ENCODE peak calls at places on chromosomes 12 and 14, in five cellular contexts. One of them, this sample, is unnamed.

GRCh38 chr12:109467978-109468676 is 9.0 kb downstream of the KCTD10 start:
- DNase-seq in uterus: no peak
- DNase-seq in effector memory CD4-positive, alpha-beta T cell: no peak
- DNase-seq in neural progenitor cell: no peak
- DNase-seq in GM23338: no peak
- DNase-seq in this sample: no peak

GRCh38 chr14:42110167-42110566 is 503.5 kb downstream of the LRFN5 start:
- DNase-seq in GM23338: peak; percentile 60
- DNase-seq in effector memory CD4-positive, alpha-beta T cell: no peak
- DNase-seq in neural progenitor cell: peak; percentile 55
- DNase-seq in uterus: no peak
- DNase-seq in this sample: no peak

GRCh38 chr12:57096099-57096572 is 7.2 kb downstream of the NAB2 start:
- DNase-seq in neural progenitor cell: no peak
- DNase-seq in GM23338: no peak
- DNase-seq in uterus: no peak
- DNase-seq in effector memory CD4-positive, alpha-beta T cell: no peak
- DNase-seq in this sample: no peak

GRCh38 chr12:25829192-25829591 is 129.3 kb upstream of the RASSF8 start:
- DNase-seq in GM23338: no peak
- DNase-seq in uterus: no peak
- DNase-seq in neural progenitor cell: no peak
- DNase-seq in effector memory CD4-positive, alpha-beta T cell: no peak
- DNase-seq in this sample: peak; percentile 13

GRCh38 chr14:100203962-100204834 is 34.7 kb upstream of the YY1 start:
- DNase-seq in effector memory CD4-positive, alpha-beta T cell: no peak
- DNase-seq in GM23338: no peak
- DNase-seq in neural progenitor cell: no peak
- DNase-seq in uterus: no peak
- DNase-seq in this sample: peak; percentile 90

GRCh38 chr12:124646385-124647230 is 79.2 kb upstream of the NCOR2 start:
- DNase-seq in effector memory CD4-positive, alpha-beta T cell: no peak
- DNase-seq in GM23338: peak; percentile 32
- DNase-seq in neural progenitor cell: no peak
- DNase-seq in uterus: no peak
- DNase-seq in this sample: no peak

GRCh38 chr14:20873370-20874177 is 17.6 kb upstream of the RNASE3 start:
- DNase-seq in GM23338: peak; percentile 97
- DNase-seq in uterus: peak; percentile 72
- DNase-seq in effector memory CD4-positive, alpha-beta T cell: peak; percentile 38
- DNase-seq in neural progenitor cell: peak; percentile 89
- DNase-seq in this sample: peak; percentile 84

GRCh38 chr14:101584049-101584859 is 23.0 kb downstream of the DIO3 start:
- DNase-seq in neural progenitor cell: no peak
- DNase-seq in GM23338: peak; percentile 26
- DNase-seq in effector memory CD4-positive, alpha-beta T cell: no peak
- DNase-seq in uterus: peak; percentile 76
- DNase-seq in this sample: no peak

GRCh38 chr12:120784804-120785203 is 59.2 kb downstream of the ACADS start:
- DNase-seq in effector memory CD4-positive, alpha-beta T cell: no peak
- DNase-seq in uterus: no peak
- DNase-seq in GM23338: no peak
- DNase-seq in neural progenitor cell: no peak
- DNase-seq in this sample: no peak

GRCh38 chr14:99118046-99118721 is 153.8 kb downstream of the BCL11B start:
- DNase-seq in effector memory CD4-positive, alpha-beta T cell: no peak
- DNase-seq in uterus: no peak
- DNase-seq in neural progenitor cell: no peak
- DNase-seq in GM23338: peak; percentile 84
- DNase-seq in this sample: peak; percentile 6

GRCh38 chr12:51883998-51884675 is 3.8 kb upstream of the ANKRD33 start:
- DNase-seq in uterus: no peak
- DNase-seq in neural progenitor cell: no peak
- DNase-seq in effector memory CD4-positive, alpha-beta T cell: no peak
- DNase-seq in GM23338: no peak
- DNase-seq in this sample: no peak

GRCh38 chr12:115794659-115795081 is 482.8 kb downstream of the MED13L start:
- DNase-seq in GM23338: peak; percentile 29
- DNase-seq in neural progenitor cell: no peak
- DNase-seq in uterus: no peak
- DNase-seq in effector memory CD4-positive, alpha-beta T cell: no peak
- DNase-seq in this sample: no peak

GRCh38 chr14:74956280-74957072 is 1.1 kb upstream of the PGF start:
- DNase-seq in effector memory CD4-positive, alpha-beta T cell: no peak
- DNase-seq in GM23338: no peak
- DNase-seq in uterus: no peak
- DNase-seq in neural progenitor cell: peak; percentile 61
- DNase-seq in this sample: no peak

GRCh38 chr12:132633901-132634300 is 15.3 kb downstream of the P2RX2 start:
- DNase-seq in effector memory CD4-positive, alpha-beta T cell: no peak
- DNase-seq in GM23338: no peak
- DNase-seq in uterus: no peak
- DNase-seq in neural progenitor cell: no peak
- DNase-seq in this sample: no peak

GRCh38 chr12:132637811-132638210 is 19.2 kb downstream of the P2RX2 start:
- DNase-seq in neural progenitor cell: no peak
- DNase-seq in effector memory CD4-positive, alpha-beta T cell: no peak
- DNase-seq in GM23338: no peak
- DNase-seq in uterus: no peak
- DNase-seq in this sample: no peak

GRCh38 chr12:132633398-132633797 is 14.8 kb downstream of the P2RX2 start:
- DNase-seq in neural progenitor cell: no peak
- DNase-seq in GM23338: no peak
- DNase-seq in effector memory CD4-positive, alpha-beta T cell: no peak
- DNase-seq in uterus: no peak
- DNase-seq in this sample: no peak

GRCh38 chr12:132634411-132634990 is 15.9 kb downstream of the P2RX2 start:
- DNase-seq in GM23338: no peak
- DNase-seq in neural progenitor cell: no peak
- DNase-seq in effector memory CD4-positive, alpha-beta T cell: no peak
- DNase-seq in uterus: no peak
- DNase-seq in this sample: no peak

GRCh38 chr12:132635076-132635955 is 16.7 kb downstream of the P2RX2 start:
- DNase-seq in neural progenitor cell: no peak
- DNase-seq in uterus: no peak
- DNase-seq in effector memory CD4-positive, alpha-beta T cell: no peak
- DNase-seq in GM23338: no peak
- DNase-seq in this sample: no peak
- H3K36me3 ChIP-seq in neural progenitor cell: no peaks in the 10 kb centered on the region
- H3K36me3 ChIP-seq in uterus: no peaks in the 10 kb centered on the region
- H3K36me3 ChIP-seq in effector memory CD4-positive, alpha-beta T cell: peaks cover 59% of the 10 kb centered on the region
- H3K36me3 ChIP-seq in GM23338: peaks cover 47% of the 10 kb centered on the region
- H3K36me3 ChIP-seq in this sample: no peaks in the 10 kb centered on the region

DNA sequence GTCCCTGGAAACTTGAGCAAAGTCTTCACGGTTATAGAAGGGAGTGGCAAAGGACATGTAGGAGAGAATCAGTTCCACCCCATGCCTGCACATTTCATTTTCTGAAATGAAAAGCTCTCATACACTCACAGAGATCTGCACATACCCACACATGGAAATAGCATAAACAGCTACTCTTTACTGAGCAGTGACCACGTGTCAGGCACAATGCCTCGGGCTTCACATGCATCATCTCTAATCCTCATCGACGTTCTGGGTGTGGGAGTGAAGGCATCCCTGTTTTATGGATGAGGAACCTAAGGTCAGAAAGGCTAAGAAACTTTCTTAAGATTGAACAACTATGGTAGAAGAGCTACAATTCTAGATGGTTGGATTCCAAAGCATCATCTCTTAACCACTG is 198.8 kb downstream of the DAD1 start:
- DNase-seq in effector memory CD4-positive, alpha-beta T cell: no peak
- DNase-seq in neural progenitor cell: no peak
- DNase-seq in uterus: no peak
- DNase-seq in GM23338: no peak
- DNase-seq in this sample: no peak
- H3K27ac ChIP-seq in effector memory CD4-positive, alpha-beta T cell: no peak overlapping the region
- H3K27ac ChIP-seq in neural progenitor cell: no peak overlapping the region
- H3K27ac ChIP-seq in uterus: no peak overlapping the region
- H3K27ac ChIP-seq in GM23338: no peak overlapping the region
- H3K27ac ChIP-seq in this sample: no peak overlapping the region

DNA sequence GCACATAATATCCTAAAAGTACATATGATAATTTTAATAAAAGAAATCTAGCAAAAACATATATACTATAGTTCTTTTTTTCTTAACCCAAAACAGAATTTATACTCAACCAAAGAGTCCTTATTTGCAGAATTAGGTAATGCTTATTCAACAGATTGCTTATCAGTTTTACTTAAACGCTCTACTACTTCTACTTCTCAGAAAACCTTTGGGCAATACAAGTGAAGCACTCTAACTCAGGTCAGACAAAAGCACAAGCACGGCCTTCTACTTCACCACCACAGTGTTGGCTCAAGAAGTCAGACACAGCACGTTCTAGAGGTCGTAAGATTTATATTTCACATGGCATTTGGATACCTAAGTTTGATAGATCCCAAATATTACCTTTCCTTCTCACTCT is 29.2 kb downstream of the DICER1 start:
- DNase-seq in uterus: no peak
- DNase-seq in effector memory CD4-positive, alpha-beta T cell: no peak
- DNase-seq in GM23338: no peak
- DNase-seq in neural progenitor cell: no peak
- DNase-seq in this sample: no peak
- H3K36me3 ChIP-seq in uterus: no peaks in the 10 kb centered on the region
- H3K36me3 ChIP-seq in effector memory CD4-positive, alpha-beta T cell: peaks cover 51% of the 10 kb centered on the region
- H3K36me3 ChIP-seq in GM23338: peaks cover 11% of the 10 kb centered on the region
- H3K36me3 ChIP-seq in neural progenitor cell: peaks cover 3% of the 10 kb centered on the region
- H3K36me3 ChIP-seq in this sample: peaks cover 30% of the 10 kb centered on the region

DNA sequence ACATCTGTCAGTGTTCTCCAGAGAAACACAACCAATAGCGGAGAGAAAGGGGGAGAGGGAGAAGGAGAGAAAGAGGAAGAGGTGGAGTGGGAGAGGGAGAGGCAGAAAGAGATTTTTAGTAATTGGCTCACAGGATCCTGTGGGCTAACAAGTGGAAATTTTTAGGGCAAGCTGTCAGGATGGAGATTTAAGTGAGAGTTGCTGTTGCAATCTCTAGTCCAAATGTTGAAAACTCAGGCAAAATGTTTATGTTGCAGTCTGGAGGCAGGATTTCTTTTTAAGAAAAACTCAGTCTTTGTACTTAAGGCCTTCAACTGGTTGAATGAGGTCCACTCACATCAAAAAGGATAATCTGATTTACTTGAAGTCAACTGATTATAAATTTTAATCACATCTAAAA is 12.5 kb upstream of the GLIPR1L2 start:
- DNase-seq in effector memory CD4-positive, alpha-beta T cell: no peak
- DNase-seq in GM23338: no peak
- DNase-seq in uterus: no peak
- DNase-seq in neural progenitor cell: no peak
- DNase-seq in this sample: no peak
- H3K27ac ChIP-seq in effector memory CD4-positive, alpha-beta T cell: no peak overlapping the region
- H3K27ac ChIP-seq in GM23338: no peak overlapping the region
- H3K27ac ChIP-seq in uterus: no peak overlapping the region
- H3K27ac ChIP-seq in neural progenitor cell: peak overlapping the region; percentile 25
- H3K27ac ChIP-seq in this sample: no peak overlapping the region